ENCODE peak calls at places on chromosome 17, in six cellular contexts. One of them, this sample, is unnamed.

GRCh38 chr17:38739305-38739704 is 8.8 kb downstream of the PCGF2 start:
- DNase-seq in hypothalamus: no peak
- DNase-seq in heart right ventricle: no peak
- DNase-seq in aorta: peak
- DNase-seq in HCEC 1CT: no peak
- DNase-seq in iPS DF 19.7: no peak
- DNase-seq in this sample: no peak

GRCh38 chr17:67637901-67638641 is 79.7 kb upstream of the NOL11 start:
- DNase-seq in hypothalamus: no peak
- DNase-seq in heart right ventricle: no peak
- DNase-seq in aorta: no peak
- DNase-seq in HCEC 1CT: no peak
- DNase-seq in iPS DF 19.7: no peak
- DNase-seq in this sample: peak

GRCh38 chr17:3003401-3004149 is 59.8 kb downstream of the OR1D5 start:
- DNase-seq in hypothalamus: peak
- DNase-seq in heart right ventricle: peak
- DNase-seq in aorta: peak
- DNase-seq in HCEC 1CT: no peak
- DNase-seq in iPS DF 19.7: no peak
- DNase-seq in this sample: no peak

GRCh38 chr17:11031787-11032186 is 193.9 kb upstream of the PIRT start:
- DNase-seq in hypothalamus: no peak
- DNase-seq in heart right ventricle: no peak
- DNase-seq in aorta: no peak
- DNase-seq in HCEC 1CT: no peak
- DNase-seq in iPS DF 19.7: no peak
- DNase-seq in this sample: no peak

GRCh38 chr17:22409160-22409751 is 716.9 kb downstream of the KCNJ18 start:
- DNase-seq in hypothalamus: no peak
- DNase-seq in heart right ventricle: no peak
- DNase-seq in aorta: no peak
- DNase-seq in HCEC 1CT: no peak
- DNase-seq in iPS DF 19.7: no peak
- DNase-seq in this sample: no peak

GRCh38 chr17:47279062-47279801 is 25.6 kb downstream of the ITGB3 start:
- DNase-seq in hypothalamus: no peak
- DNase-seq in heart right ventricle: peak
- DNase-seq in aorta: peak
- DNase-seq in HCEC 1CT: peak
- DNase-seq in iPS DF 19.7: no peak
- DNase-seq in this sample: no peak

GRCh38 chr17:75404223-75404738 is 1.2 kb downstream of the GRB2 start:
- DNase-seq in hypothalamus: peak
- DNase-seq in heart right ventricle: peak
- DNase-seq in aorta: peak
- DNase-seq in HCEC 1CT: peak
- DNase-seq in iPS DF 19.7: peak
- DNase-seq in this sample: peak

GRCh38 chr17:17723354-17724261 is 42.4 kb downstream of the RAI1 start:
- DNase-seq in hypothalamus: peak
- DNase-seq in heart right ventricle: no peak
- DNase-seq in aorta: no peak
- DNase-seq in HCEC 1CT: peak
- DNase-seq in iPS DF 19.7: no peak
- DNase-seq in this sample: peak

GRCh38 chr17:81651692-81652091 is 4.7 kb downstream of the PDE6G start:
- DNase-seq in hypothalamus: no peak
- DNase-seq in heart right ventricle: no peak
- DNase-seq in aorta: no peak
- DNase-seq in HCEC 1CT: peak
- DNase-seq in iPS DF 19.7: no peak
- DNase-seq in this sample: no peak

GRCh38 chr17:13420294-13421277 is 181.1 kb downstream of the HS3ST3A1 start:
- DNase-seq in hypothalamus: no peak
- DNase-seq in heart right ventricle: no peak
- DNase-seq in aorta: no peak
- DNase-seq in HCEC 1CT: peak
- DNase-seq in iPS DF 19.7: no peak
- DNase-seq in this sample: no peak

GRCh38 chr17:80722656-80723055 is 178.0 kb downstream of the RPTOR start:
- DNase-seq in hypothalamus: no peak
- DNase-seq in heart right ventricle: no peak
- DNase-seq in aorta: no peak
- DNase-seq in HCEC 1CT: no peak
- DNase-seq in iPS DF 19.7: no peak
- DNase-seq in this sample: no peak

GRCh38 chr17:48391460-48391859 is 38.6 kb downstream of the SKAP1 start:
- DNase-seq in hypothalamus: no peak
- DNase-seq in heart right ventricle: no peak
- DNase-seq in aorta: no peak
- DNase-seq in HCEC 1CT: no peak
- DNase-seq in iPS DF 19.7: no peak
- DNase-seq in this sample: no peak

GRCh38 chr17:47955497-47956461 is 1.9 kb downstream of the PRR15L start:
- DNase-seq in hypothalamus: no peak
- DNase-seq in heart right ventricle: no peak
- DNase-seq in aorta: no peak
- DNase-seq in HCEC 1CT: no peak
- DNase-seq in iPS DF 19.7: no peak
- DNase-seq in this sample: no peak

GRCh38 chr17:27756467-27757371 is 43.6 kb downstream of the NOS2 start:
- DNase-seq in hypothalamus: peak
- DNase-seq in heart right ventricle: peak
- DNase-seq in aorta: no peak
- DNase-seq in HCEC 1CT: no peak
- DNase-seq in iPS DF 19.7: no peak
- DNase-seq in this sample: peak